ENCODE peak calls at places on chromosome 20, in four cellular contexts. Z is NCI-H460; T is left ventricle myocardium inferior; G is naive thymus-derived CD8-positive, alpha-beta T cell. V is an unnamed sample.

GRCh38 chr20:20452254-20452676 is 84.4 kb downstream of the INSM1 start:
- DNase-seq in Z (no peak), T (peak; percentile 46), G (peak; percentile 28), V (no peak)

GRCh38 chr20:4109587-4109986 is 94.2 kb upstream of the RNF24 start:
- DNase-seq in Z (no peak), T (no peak), G (no peak), V (no peak)

GRCh38 chr20:62588458-62589149 is 53.7 kb upstream of the SLCO4A1 start:
- DNase-seq in Z (no peak), T (no peak), G (no peak), V (no peak)

GRCh38 chr20:62805711-62806382 is 1.2 kb downstream of the OGFR start:
- DNase-seq in Z (no peak), T (no peak), G (no peak), V (no peak)

GRCh38 chr20:56783826-56784225 is 154.7 kb downstream of the TFAP2C start:
- DNase-seq in Z (no peak), T (no peak), G (no peak), V (no peak)

GRCh38 chr20:36462440-36463211 is 78.7 kb upstream of the MYL9 start:
- DNase-seq in Z (no peak), T (peak; percentile 80), G (no peak), V (no peak)

GRCh38 chr20:55057779-55058415 is 582.5 kb downstream of the DOK5 start:
- DNase-seq in Z (no peak), T (no peak), G (no peak), V (no peak)

GRCh38 chr20:17533396-17533795 is 2.2 kb upstream of the BFSP1 start:
- DNase-seq in Z (peak; percentile 47), T (no peak), G (no peak), V (no peak)

GRCh38 chr20:56420940-56421688 is 9.1 kb downstream of the CASS4 start:
- DNase-seq in Z (no peak), T (no peak), G (no peak), V (no peak)

GRCh38 chr20:21202284-21202683 is 76.4 kb downstream of the KIZ start:
- DNase-seq in Z (no peak), T (no peak), G (no peak), V (no peak)

GRCh38 chr20:1381753-1382591 is 10.9 kb downstream of the FKBP1A start:
- DNase-seq in Z (no peak), T (no peak), G (no peak), V (no peak)

GRCh38 chr20:23705895-23706294 is 17.1 kb upstream of the CST4 start:
- DNase-seq in Z (no peak), T (no peak), G (no peak), V (no peak)

GRCh38 chr20:63014710-63015109 is 7.9 kb upstream of the BHLHE23 start:
- DNase-seq in Z (no peak), T (no peak), G (no peak), V (no peak)

GRCh38 chr20:17609978-17610377 is 40.1 kb downstream of the DSTN start:
- DNase-seq in Z (no peak), T (no peak), G (no peak), V (no peak)

GRCh38 chr20:45176526-45176925 is 1.8 kb downstream of the PI3 start:
- DNase-seq in Z (no peak), T (no peak), G (no peak), V (no peak)

GRCh38 chr20:3712279-3712873 is at the start of gene SIGLEC1:
- DNase-seq in Z (no peak), T (peak; percentile 70), G (no peak), V (no peak)